ENCODE peak calls at places on chromosomes 11 and 22, in five cellular contexts. N is stomach, U is posterior cingulate gyrus, Z is ovary, Y is NCI-H1105 treated with DMSO at 0.1 percent for 48 hours. A is an unnamed sample.

GRCh38 chr11:68916439-68916838 is 12.7 kb downstream of the IGHMBP2 start:
- DNase-seq in N (no peak), U (no peak), Z (no peak), Y (no peak), A (no peak)

GRCh38 chr11:125166347-125166841 is 1.8 kb downstream of the PKNOX2 start:
- DNase-seq in N (no peak), U (no peak), Z (peak), Y (no peak), A (no peak)

GRCh38 chr11:134346101-134346975 is 14.6 kb downstream of the GLB1L2 start:
- DNase-seq in N (no peak), U (no peak), Z (no peak), Y (peak), A (no peak)

GRCh38 chr11:121521145-121522042 is 68.6 kb upstream of the SORL1-AS1 start:
- DNase-seq in N (no peak), U (no peak), Z (no peak), Y (no peak), A (no peak)

GRCh38 chr22:38230108-38230825 is 28.5 kb downstream of the MAFF start:
- DNase-seq in N (peak), U (no peak), Z (no peak), Y (peak), A (no peak)

GRCh38 chr11:109658169-109658568 is 236.2 kb downstream of the C11orf87 start:
- DNase-seq in N (no peak), U (no peak), Z (no peak), Y (no peak), A (no peak)

GRCh38 chr11:65503923-65504670 is 5.3 kb downstream of the MALAT1 start:
- DNase-seq in N (no peak), U (no peak), Z (peak), Y (peak), A (no peak)

GRCh38 chr11:110374921-110375320 is 54.8 kb upstream of the FDX1 start:
- DNase-seq in N (no peak), U (no peak), Z (no peak), Y (no peak), A (no peak)

GRCh38 chr11:118621071-118621815 is 13.8 kb downstream of the PHLDB1 start:
- DNase-seq in N (peak), U (peak), Z (peak), Y (peak), A (peak)

GRCh38 chr11:112057170-112057569 is 16.6 kb downstream of the PIH1D2 start:
- DNase-seq in N (no peak), U (no peak), Z (no peak), Y (no peak), A (no peak)

GRCh38 chr11:116731097-116731761 is 41.6 kb downstream of the BUD13 start:
- DNase-seq in N (no peak), U (peak), Z (no peak), Y (peak), A (peak)

GRCh38 chr11:11296434-11296833 is 56.6 kb downstream of the CSNK2A3 start:
- DNase-seq in N (no peak), U (no peak), Z (no peak), Y (peak), A (no peak)

GRCh38 chr22:36027960-36028645 is 521 bp downstream of the RBFOX2 start:
- DNase-seq in N (no peak), U (no peak), Z (peak), Y (peak), A (no peak)